ENCODE peak calls at places on chromosome 1, in four cellular contexts. P is stimulated activated CD8-positive, alpha-beta memory T cell treated with anti-CD3 and anti-CD28 coated beads, Interleukin-7, amount 100 ng/mL, for 1 hour; V is activated CD4-positive, alpha-beta memory T cell treated with anti-CD3 and anti-CD28 coated beads for 36 hours; I is activated CD4-positive, alpha-beta T cell treated with anti-CD3 and anti-CD28 coated beads, Interleukin-2, amount 50 U/mL, for 1 hour. K is an unnamed sample.

GRCh38 chr1:159936284-159936904 is 9.0 kb downstream of the IGSF9 start:
- DNase-seq in P (peak), V (peak), I (peak), K (peak)

GRCh38 chr1:3469849-3470649 is 15.6 kb downstream of the ARHGEF16 start:
- DNase-seq in P (no peak), V (no peak), I (no peak), K (no peak)

GRCh38 chr1:38003261-38004250 is 1.8 kb downstream of the FHL3 start:
- DNase-seq in P (no peak), V (no peak), I (no peak), K (no peak)

GRCh38 chr1:100896481-100896982 is 642 bp downstream of the SLC30A7 start:
- DNase-seq in P (peak), V (peak), I (peak), K (no peak)

GRCh38 chr1:12617511-12617900 is 504 bp downstream of the DHRS3 start:
- DNase-seq in P (no peak), V (peak), I (peak), K (no peak)

GRCh38 chr1:202411421-202411820 is 62.9 kb downstream of the PPP1R12B start:
- DNase-seq in P (no peak), V (no peak), I (no peak), K (no peak)

GRCh38 chr1:85229574-85230097 is 28.8 kb upstream of the SYDE2 start:
- DNase-seq in P (no peak), V (no peak), I (no peak), K (no peak)

GRCh38 chr1:58575831-58576726 is 973 bp downstream of the TACSTD2 start:
- DNase-seq in P (no peak), V (peak), I (no peak), K (no peak)

GRCh38 chr1:244672961-244673695 is 20.2 kb downstream of the DESI2 start:
- DNase-seq in P (no peak), V (no peak), I (no peak), K (no peak)

GRCh38 chr1:17097125-17097524 is 22.1 kb downstream of the PADI2 start:
- DNase-seq in P (no peak), V (no peak), I (no peak), K (no peak)

GRCh38 chr1:41739061-41739955 is 179.4 kb downstream of the HIVEP3 start:
- DNase-seq in P (peak), V (peak), I (peak), K (peak)

GRCh38 chr1:157566484-157567300 is 14.4 kb upstream of the FCRL5 start:
- DNase-seq in P (no peak), V (no peak), I (no peak), K (no peak)

GRCh38 chr1:40210514-40211204 is 37.1 kb upstream of the TMCO2 start:
- DNase-seq in P (no peak), V (no peak), I (no peak), K (no peak)

GRCh38 chr1:35269190-35269988 is 880 bp downstream of the ZMYM4 start:
- DNase-seq in P (no peak), V (no peak), I (no peak), K (no peak)

GRCh38 chr1:164571333-164571732 is 12.3 kb downstream of the PBX1 start:
- DNase-seq in P (no peak), V (no peak), I (no peak), K (no peak)

GRCh38 chr1:17877896-17878295 is 122.8 kb downstream of the ACTL8 start:
- DNase-seq in P (no peak), V (no peak), I (no peak), K (no peak)

GRCh38 chr1:114037952-114038867 is 58.9 kb downstream of the OLFML3 start:
- DNase-seq in P (no peak), V (no peak), I (no peak), K (no peak)